ENCODE peak calls at places on chromosomes 16 and 17, in five cellular contexts. V, I, Q, R and B are unnamed samples.

GRCh38 chr17:82910041-82910481 is 70.2 kb upstream of the ZNF750 start:
- DNase-seq in V (no peak), R (no peak), I (no peak), Q (no peak), B (no peak)

GRCh38 chr17:57552114-57552601 is 192.9 kb downstream of the CCDC182 start:
- DNase-seq in V (peak), R (no peak), I (peak), Q (no peak), B (peak)

GRCh38 chr17:16080366-16080765 is 80.7 kb downstream of the TTC19 start:
- DNase-seq in R (no peak), V (no peak), Q (no peak), I (no peak), B (no peak)

GRCh38 chr17:39813631-39814030 is 50.5 kb downstream of the IKZF3 start:
- DNase-seq in I (no peak), Q (no peak), R (no peak), V (no peak), B (no peak)

GRCh38 chr17:64118452-64118979 is 11.4 kb downstream of the ERN1 start:
- DNase-seq in Q (no peak), R (no peak), V (peak), I (no peak), B (peak)

GRCh38 chr17:19744922-19745757 is 3.0 kb downstream of the ALDH3A1 start:
- DNase-seq in Q (peak), V (peak), R (peak), I (peak), B (peak)

GRCh38 chr17:51850206-51850605 is 308.3 kb downstream of the CA10 start:
- DNase-seq in V (no peak), I (no peak), Q (no peak), R (no peak), B (no peak)

GRCh38 chr17:64230551-64231408 is 32.3 kb downstream of the TEX2 start:
- DNase-seq in V (peak), Q (no peak), I (peak), R (no peak), B (peak)

GRCh38 chr17:74214642-74215331 is 1.4 kb downstream of the TTYH2 start:
- DNase-seq in Q (no peak), V (no peak), R (no peak), I (no peak), B (no peak)

GRCh38 chr17:16171613-16172012 is 43.7 kb downstream of the NCOR1 start:
- DNase-seq in R (no peak), V (no peak), I (peak), Q (no peak), B (no peak)

GRCh38 chr17:15451681-15452080 is 15.7 kb downstream of the CDRT4 start:
- DNase-seq in Q (no peak), V (peak), I (no peak), R (no peak), B (no peak)

GRCh38 chr17:57682667-57683066 is 62.4 kb downstream of the CCDC182 start:
- DNase-seq in Q (no peak), R (no peak), V (no peak), I (no peak), B (no peak)

GRCh38 chr16:71883193-71883848 is 661 bp downstream of the ZNF821 start:
- DNase-seq in R (no peak), V (peak), I (peak), Q (peak), B (peak)

GRCh38 chr17:9228408-9229159 is 207.3 kb downstream of the NTN1 start:
- DNase-seq in R (no peak), V (peak), Q (no peak), I (peak), B (peak)

GRCh38 chr16:3842994-3843393 is 37.5 kb downstream of the CREBBP start:
- DNase-seq in R (no peak), Q (no peak), V (no peak), I (no peak), B (peak)

GRCh38 chr16:12398029-12398735 is 405.5 kb downstream of the CPPED1 start:
- DNase-seq in V (no peak), I (peak), R (no peak), Q (no peak), B (no peak)

GRCh38 chr16:29857133-29857760 is 5.8 kb downstream of the CDIPT start:
- DNase-seq in V (no peak), R (no peak), Q (no peak), I (peak), B (peak)

GRCh38 chr16:64308721-64309120 is 813.1 kb downstream of the CDH11 start:
- DNase-seq in V (no peak), I (no peak), R (no peak), Q (no peak), B (no peak)

GRCh38 chr17:17180141-17180603 is 26.0 kb downstream of the PLD6 start:
- DNase-seq in Q (no peak), V (no peak), I (no peak), R (no peak), B (peak)

GRCh38 chr16:65178151-65178550 is 56.3 kb upstream of the CDH11 start:
- DNase-seq in V (no peak), Q (no peak), R (no peak), I (peak), B (peak)

GRCh38 chr16:89545831-89546574 is 14.5 kb upstream of the RPL13 start:
- DNase-seq in Q (no peak), V (no peak), R (no peak), I (no peak), B (no peak)

GRCh38 chr17:34562387-34562786 is 17.0 kb upstream of the TMEM132E start:
- DNase-seq in R (no peak), Q (no peak), V (no peak), I (no peak), B (no peak)
- TF ChIP-seq CTCF in R (peak), Q (peak), V (no peak), I (peak), B (peak)

GRCh38 chr16:745739-746138 is 4.9 kb upstream of the CIAO3 start:
- DNase-seq in Q (no peak), V (no peak), I (no peak), R (no peak), B (no peak)
- TF ChIP-seq CTCF in Q (peak), V (no peak), I (peak), R (peak), B (peak)

GRCh38 chr17:78736526-78737079 is 45.5 kb downstream of the CYTH1 start:
- DNase-seq in R (no peak), I (no peak), Q (no peak), V (peak), B (no peak)
- TF ChIP-seq CTCF in R (no peak), I (no peak), Q (no peak), V (no peak), B (no peak)

GRCh38 chr16:81318711-81319110 is 3.9 kb downstream of the GAN start:
- DNase-seq in R (no peak), I (no peak), Q (no peak), V (no peak), B (no peak)
- TF ChIP-seq CTCF in R (no peak), I (no peak), Q (no peak), V (no peak), B (no peak)

GRCh38 chr17:44197980-44198720 is 1.5 kb downstream of the ATXN7L3 start:
- DNase-seq in V (no peak), Q (no peak), I (peak), R (no peak), B (peak)
- TF ChIP-seq CTCF in V (no peak), Q (no peak), I (peak), R (peak), B (peak)

GRCh38 chr17:77442976-77443742 is 302.4 kb downstream of the SEC14L1 start:
- DNase-seq in R (no peak), V (no peak), Q (no peak), I (no peak), B (no peak)
- TF ChIP-seq CTCF in R (no peak), V (no peak), Q (no peak), I (no peak), B (no peak)

GRCh38 chr16:86093801-86094750 is 195.1 kb downstream of the IRF8 start:
- DNase-seq in V (no peak), Q (no peak), R (no peak), I (no peak), B (no peak)
- TF ChIP-seq CTCF in V (no peak), Q (no peak), R (peak), I (peak), B (no peak)

GRCh38 chr16:57801856-57802634 is at the start of gene KIFC3:
- DNase-seq in I (peak), V (peak), Q (peak), R (no peak), B (peak)
- TF ChIP-seq CTCF in I (no peak), V (peak), Q (no peak), R (no peak), B (no peak)